ENCODE peak calls at places on chromosomes 6 and 20, in seven cellular contexts. One of them, this sample, is unnamed.

GRCh38 chr6:125259354-125259736 is 42.4 kb downstream of the HDDC2 start:
- DNase-seq in WTC11: no peak
- DNase-seq in heart left ventricle: no peak
- DNase-seq in A549: no peak
- DNase-seq in AG10803: no peak
- DNase-seq in progenitor cell of endocrine pancreas: no peak
- DNase-seq in cardiac fibroblast: no peak
- DNase-seq in this sample: no peak

GRCh38 chr20:47502271-47502730 is 614 bp downstream of the NCOA3 start:
- DNase-seq in WTC11: peak; percentile 20
- DNase-seq in heart left ventricle: no peak
- DNase-seq in AG10803: peak; percentile 8
- DNase-seq in progenitor cell of endocrine pancreas: no peak
- DNase-seq in cardiac fibroblast: peak; percentile 22
- DNase-seq in A549: no peak
- DNase-seq in this sample: no peak

GRCh38 chr20:3432844-3433243 is 25.4 kb upstream of the DNAAF9 start:
- DNase-seq in heart left ventricle: no peak
- DNase-seq in WTC11: no peak
- DNase-seq in A549: no peak
- DNase-seq in cardiac fibroblast: no peak
- DNase-seq in AG10803: no peak
- DNase-seq in progenitor cell of endocrine pancreas: no peak
- DNase-seq in this sample: no peak

GRCh38 chr20:23588434-23589403 is 17.0 kb downstream of the CST9 start:
- DNase-seq in AG10803: no peak
- DNase-seq in WTC11: no peak
- DNase-seq in cardiac fibroblast: no peak
- DNase-seq in A549: no peak
- DNase-seq in progenitor cell of endocrine pancreas: no peak
- DNase-seq in heart left ventricle: no peak
- DNase-seq in this sample: no peak

GRCh38 chr6:105209950-105210706 is 30.3 kb upstream of the POPDC3 start:
- DNase-seq in WTC11: no peak
- DNase-seq in heart left ventricle: no peak
- DNase-seq in A549: peak; percentile 4
- DNase-seq in progenitor cell of endocrine pancreas: no peak
- DNase-seq in cardiac fibroblast: peak; percentile 66
- DNase-seq in AG10803: peak; percentile 89
- DNase-seq in this sample: peak; percentile 48

GRCh38 chr20:15930324-15931305 is 642.6 kb downstream of the KIF16B start:
- DNase-seq in WTC11: no peak
- DNase-seq in A549: peak; percentile 22
- DNase-seq in cardiac fibroblast: peak; percentile 5
- DNase-seq in AG10803: peak; percentile 50
- DNase-seq in progenitor cell of endocrine pancreas: no peak
- DNase-seq in heart left ventricle: no peak
- DNase-seq in this sample: peak; percentile 77

GRCh38 chr6:112691289-112691688 is 344.2 kb downstream of the RFPL4B start:
- DNase-seq in AG10803: peak; percentile 93
- DNase-seq in heart left ventricle: no peak
- DNase-seq in cardiac fibroblast: peak; percentile 79
- DNase-seq in WTC11: no peak
- DNase-seq in A549: peak; percentile 13
- DNase-seq in progenitor cell of endocrine pancreas: no peak
- DNase-seq in this sample: peak; percentile 20

GRCh38 chr6:114376611-114377206 is 33.9 kb upstream of the HS3ST5 start:
- DNase-seq in AG10803: no peak
- DNase-seq in cardiac fibroblast: no peak
- DNase-seq in progenitor cell of endocrine pancreas: no peak
- DNase-seq in A549: no peak
- DNase-seq in heart left ventricle: no peak
- DNase-seq in WTC11: no peak
- DNase-seq in this sample: no peak

GRCh38 chr6:130933712-130934200 is 106.5 kb downstream of the SMLR1 start:
- DNase-seq in AG10803: peak; percentile 89
- DNase-seq in A549: no peak
- DNase-seq in cardiac fibroblast: peak; percentile 73
- DNase-seq in progenitor cell of endocrine pancreas: no peak
- DNase-seq in WTC11: no peak
- DNase-seq in heart left ventricle: no peak
- DNase-seq in this sample: no peak

GRCh38 chr20:59993736-59994484 is 35.7 kb downstream of the CDH26 start:
- DNase-seq in progenitor cell of endocrine pancreas: no peak
- DNase-seq in A549: no peak
- DNase-seq in cardiac fibroblast: no peak
- DNase-seq in WTC11: peak; percentile 30
- DNase-seq in AG10803: no peak
- DNase-seq in heart left ventricle: no peak
- DNase-seq in this sample: no peak

GRCh38 chr6:152635949-152636674 is 1.1 kb downstream of the SYNE1 start:
- DNase-seq in progenitor cell of endocrine pancreas: no peak
- DNase-seq in cardiac fibroblast: peak; percentile 43
- DNase-seq in AG10803: peak; percentile 34
- DNase-seq in A549: no peak
- DNase-seq in WTC11: peak; percentile 24
- DNase-seq in heart left ventricle: peak; percentile 52
- DNase-seq in this sample: no peak

GRCh38 chr6:150301871-150302800 is 66.7 kb upstream of the IYD start:
- DNase-seq in AG10803: peak; percentile 59
- DNase-seq in progenitor cell of endocrine pancreas: no peak
- DNase-seq in heart left ventricle: no peak
- DNase-seq in cardiac fibroblast: peak; percentile 59
- DNase-seq in WTC11: no peak
- DNase-seq in A549: peak; percentile 30
- DNase-seq in this sample: peak; percentile 65

GRCh38 chr20:46894971-46895905 is 595 bp downstream of the EYA2 start:
- DNase-seq in A549: no peak
- DNase-seq in progenitor cell of endocrine pancreas: peak; percentile 15
- DNase-seq in heart left ventricle: no peak
- DNase-seq in cardiac fibroblast: no peak
- DNase-seq in AG10803: peak; percentile 22
- DNase-seq in WTC11: peak; percentile 32
- DNase-seq in this sample: no peak

GRCh38 chr20:10408427-10408826 is 25.6 kb downstream of the MKKS start:
- DNase-seq in heart left ventricle: no peak
- DNase-seq in progenitor cell of endocrine pancreas: no peak
- DNase-seq in A549: no peak
- DNase-seq in WTC11: no peak
- DNase-seq in AG10803: no peak
- DNase-seq in cardiac fibroblast: no peak
- DNase-seq in this sample: no peak

GRCh38 chr6:57324538-57324937 is 7.1 kb downstream of the PRIM2 start:
- DNase-seq in progenitor cell of endocrine pancreas: no peak
- DNase-seq in cardiac fibroblast: peak; percentile 39
- DNase-seq in heart left ventricle: no peak
- DNase-seq in A549: no peak
- DNase-seq in WTC11: no peak
- DNase-seq in AG10803: peak; percentile 39
- DNase-seq in this sample: no peak

GRCh38 chr6:35592178-35592577 is 79.5 kb upstream of the TULP1 start:
- DNase-seq in AG10803: no peak
- DNase-seq in WTC11: no peak
- DNase-seq in A549: no peak
- DNase-seq in cardiac fibroblast: no peak
- DNase-seq in progenitor cell of endocrine pancreas: no peak
- DNase-seq in heart left ventricle: no peak
- DNase-seq in this sample: no peak

GRCh38 chr20:52434453-52434852 is 242.9 kb upstream of the ZFP64 start:
- DNase-seq in heart left ventricle: no peak
- DNase-seq in progenitor cell of endocrine pancreas: no peak
- DNase-seq in cardiac fibroblast: no peak
- DNase-seq in A549: no peak
- DNase-seq in WTC11: no peak
- DNase-seq in AG10803: no peak
- DNase-seq in this sample: no peak

GRCh38 chr6:56046576-56046975 is 171.2 kb upstream of the BMP5 start:
- DNase-seq in WTC11: no peak
- DNase-seq in heart left ventricle: peak; percentile 29
- DNase-seq in progenitor cell of endocrine pancreas: no peak
- DNase-seq in A549: no peak
- DNase-seq in AG10803: peak; percentile 83
- DNase-seq in cardiac fibroblast: peak; percentile 87
- DNase-seq in this sample: no peak

GRCh38 chr6:157885211-157885788 is 62.3 kb downstream of the SNX9 start:
- DNase-seq in A549: no peak
- DNase-seq in progenitor cell of endocrine pancreas: no peak
- DNase-seq in AG10803: no peak
- DNase-seq in heart left ventricle: no peak
- DNase-seq in WTC11: no peak
- DNase-seq in cardiac fibroblast: no peak
- DNase-seq in this sample: no peak

GRCh38 chr20:2946988-2947961 is 74.0 kb downstream of the PTPRA start:
- DNase-seq in A549: no peak
- DNase-seq in progenitor cell of endocrine pancreas: no peak
- DNase-seq in AG10803: peak; percentile 21
- DNase-seq in heart left ventricle: no peak
- DNase-seq in WTC11: no peak
- DNase-seq in cardiac fibroblast: peak; percentile 81
- DNase-seq in this sample: no peak

DNA sequence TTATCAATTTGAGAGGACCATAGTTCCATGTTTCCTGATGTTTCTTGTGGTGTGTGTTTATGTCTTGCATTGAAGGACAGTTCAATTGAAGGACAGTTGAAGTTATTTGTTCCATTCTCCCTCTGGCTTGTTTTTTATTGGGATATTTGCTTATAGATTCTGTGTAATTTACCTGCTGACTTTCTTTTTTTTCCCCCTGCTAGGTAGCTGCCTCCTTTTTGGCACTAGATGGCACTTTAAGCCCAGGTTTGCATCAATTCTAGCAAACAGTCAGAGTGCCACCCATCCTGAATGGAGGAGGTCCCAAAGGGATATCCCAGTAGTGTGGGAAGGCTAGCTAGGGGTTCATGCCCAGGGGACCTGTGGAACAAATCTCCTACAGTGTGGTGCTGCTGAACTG is 78.1 kb downstream of the CFAP61 start:
- DNase-seq in progenitor cell of endocrine pancreas: no peak
- DNase-seq in A549: no peak
- DNase-seq in AG10803: no peak
- DNase-seq in WTC11: no peak
- DNase-seq in cardiac fibroblast: no peak
- DNase-seq in heart left ventricle: no peak
- DNase-seq in this sample: no peak
- TF ChIP-seq CTCF in progenitor cell of endocrine pancreas: peak; percentile 41
- TF ChIP-seq CTCF in A549: peak; percentile 20
- TF ChIP-seq CTCF in AG10803: peak; percentile 26
- TF ChIP-seq CTCF in WTC11: peak; percentile 27
- TF ChIP-seq CTCF in cardiac fibroblast: no peak
- TF ChIP-seq CTCF in heart left ventricle: no peak
- TF ChIP-seq CTCF in this sample: peak; percentile 68

GRCh38 chr6:1406306-1407058 is 17.1 kb downstream of the FOXF2 start:
- DNase-seq in A549: no peak
- DNase-seq in WTC11: no peak
- DNase-seq in cardiac fibroblast: peak; percentile 37
- DNase-seq in AG10803: peak; percentile 72
- DNase-seq in heart left ventricle: no peak
- DNase-seq in progenitor cell of endocrine pancreas: no peak
- DNase-seq in this sample: no peak
- TF ChIP-seq CTCF in A549: no peak
- TF ChIP-seq CTCF in WTC11: no peak
- TF ChIP-seq CTCF in cardiac fibroblast: no peak
- TF ChIP-seq CTCF in AG10803: no peak
- TF ChIP-seq CTCF in heart left ventricle: no peak
- TF ChIP-seq CTCF in progenitor cell of endocrine pancreas: no peak
- TF ChIP-seq CTCF in this sample: no peak

GRCh38 chr6:31194271-31194834 is 23.9 kb upstream of the POU5F1 start:
- DNase-seq in A549: no peak
- DNase-seq in AG10803: no peak
- DNase-seq in cardiac fibroblast: no peak
- DNase-seq in progenitor cell of endocrine pancreas: no peak
- DNase-seq in WTC11: no peak
- DNase-seq in heart left ventricle: no peak
- DNase-seq in this sample: no peak

GRCh38 chr6:31187780-31188194 is 17.3 kb upstream of the POU5F1 start:
- DNase-seq in progenitor cell of endocrine pancreas: no peak
- DNase-seq in cardiac fibroblast: peak; percentile 7
- DNase-seq in A549: no peak
- DNase-seq in AG10803: no peak
- DNase-seq in heart left ventricle: no peak
- DNase-seq in WTC11: no peak
- DNase-seq in this sample: no peak

GRCh38 chr6:31190488-31190887 is 20.0 kb upstream of the POU5F1 start:
- DNase-seq in progenitor cell of endocrine pancreas: no peak
- DNase-seq in AG10803: no peak
- DNase-seq in cardiac fibroblast: no peak
- DNase-seq in WTC11: no peak
- DNase-seq in A549: no peak
- DNase-seq in heart left ventricle: no peak
- DNase-seq in this sample: no peak

GRCh38 chr6:31197559-31198305 is 27.2 kb upstream of the POU5F1 start:
- DNase-seq in AG10803: peak; percentile 66
- DNase-seq in A549: peak; percentile 40
- DNase-seq in heart left ventricle: peak; percentile 95
- DNase-seq in WTC11: peak; percentile 70
- DNase-seq in progenitor cell of endocrine pancreas: peak; percentile 48
- DNase-seq in cardiac fibroblast: peak; percentile 77
- DNase-seq in this sample: no peak

GRCh38 chr6:31193206-31193605 is 22.7 kb upstream of the POU5F1 start:
- DNase-seq in heart left ventricle: no peak
- DNase-seq in WTC11: no peak
- DNase-seq in progenitor cell of endocrine pancreas: no peak
- DNase-seq in A549: no peak
- DNase-seq in AG10803: no peak
- DNase-seq in cardiac fibroblast: no peak
- DNase-seq in this sample: no peak
- TF ChIP-seq CTCF in heart left ventricle: no peak
- TF ChIP-seq CTCF in WTC11: no peak
- TF ChIP-seq CTCF in progenitor cell of endocrine pancreas: no peak
- TF ChIP-seq CTCF in A549: no peak
- TF ChIP-seq CTCF in AG10803: no peak
- TF ChIP-seq CTCF in cardiac fibroblast: no peak
- TF ChIP-seq CTCF in this sample: peak; percentile 40

DNA sequence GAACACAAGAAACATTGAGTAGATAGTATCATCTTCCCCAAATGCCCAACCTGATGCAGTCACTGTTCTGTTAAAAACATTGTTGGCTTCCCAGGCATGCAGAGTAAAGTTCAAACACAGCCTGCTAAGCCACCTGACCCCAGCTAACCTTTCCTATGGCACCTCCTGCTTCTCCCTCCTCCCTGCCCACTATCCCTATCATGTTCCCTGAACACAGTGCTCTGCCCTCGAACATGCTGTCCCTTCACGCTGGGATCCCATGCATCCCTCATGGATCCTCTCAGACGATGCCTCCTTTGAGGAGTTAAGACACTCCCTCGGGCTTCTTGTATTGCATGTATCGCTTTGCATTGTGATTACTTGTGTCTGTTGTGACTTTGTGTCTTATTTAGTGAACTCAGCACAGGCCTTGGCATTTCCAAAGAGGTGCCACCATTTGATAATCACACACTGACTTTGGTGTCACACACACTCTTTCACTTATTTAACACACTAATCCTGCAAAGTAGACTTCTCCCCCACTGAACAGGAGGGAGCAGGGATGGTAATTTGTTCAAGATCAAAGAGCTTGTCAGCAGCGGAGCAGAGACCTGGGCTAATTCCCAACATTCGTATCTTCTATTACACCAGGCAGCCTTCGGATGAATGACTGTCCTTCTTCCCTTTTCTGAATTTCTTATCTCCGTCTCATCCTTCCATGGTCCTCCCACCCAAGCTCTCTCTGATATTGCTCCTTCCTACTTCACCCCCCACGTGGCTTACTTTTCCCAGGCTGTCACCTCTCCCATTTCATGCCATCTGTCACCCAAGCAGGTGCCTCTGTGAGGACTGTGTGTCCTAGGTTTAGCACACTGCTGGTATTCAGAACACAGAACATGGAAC is 28.3 kb upstream of the SMIM29 start:
- DNase-seq in cardiac fibroblast: no peak
- DNase-seq in WTC11: no peak
- DNase-seq in progenitor cell of endocrine pancreas: no peak
- DNase-seq in AG10803: no peak
- DNase-seq in A549: no peak
- DNase-seq in heart left ventricle: peak; percentile 65
- DNase-seq in this sample: no peak
- TF ChIP-seq CTCF in cardiac fibroblast: no peak
- TF ChIP-seq CTCF in WTC11: no peak
- TF ChIP-seq CTCF in progenitor cell of endocrine pancreas: no peak
- TF ChIP-seq CTCF in AG10803: no peak
- TF ChIP-seq CTCF in A549: no peak
- TF ChIP-seq CTCF in heart left ventricle: no peak
- TF ChIP-seq CTCF in this sample: no peak